ENCODE peak calls at places on chromosomes 5 and 9, in six cellular contexts. X is RWPE1; M is A549; T is CD8-positive, alpha-beta T cell; A is progenitor cell of endocrine pancreas; G is lower lobe of right lung. J is an unnamed sample.

GRCh38 chr9:34976441-34976840 is 13.1 kb upstream of the DNAJB5 start:
- DNase-seq in X (no peak), M (no peak), T (no peak), A (no peak), G (no peak), J (no peak)

GRCh38 chr5:134020188-134020587 is 15.4 kb upstream of the VDAC1 start:
- DNase-seq in X (no peak), M (no peak), T (no peak), A (no peak), G (no peak), J (no peak)

GRCh38 chr9:6634441-6634840 is 11.1 kb downstream of the GLDC start:
- DNase-seq in X (no peak), M (no peak), T (no peak), A (no peak), G (no peak), J (no peak)

GRCh38 chr9:18726546-18726945 is 252.6 kb downstream of the ADAMTSL1 start:
- DNase-seq in X (no peak), M (no peak), T (no peak), A (no peak), G (no peak), J (no peak)

GRCh38 chr9:101705135-101705661 is 33.2 kb downstream of the GRIN3A start:
- DNase-seq in X (no peak), M (no peak), T (no peak), A (no peak), G (peak), J (peak)

GRCh38 chr9:79023134-79023577 is 548.6 kb upstream of the TLE4 start:
- DNase-seq in X (peak), M (peak), T (no peak), A (no peak), G (no peak), J (no peak)

GRCh38 chr9:2992427-2992826 is 148.5 kb upstream of the PUM3 start:
- DNase-seq in X (no peak), M (no peak), T (no peak), A (no peak), G (no peak), J (no peak)

GRCh38 chr9:71271602-71272001 is 150.2 kb upstream of the TRPM3 start:
- DNase-seq in X (no peak), M (no peak), T (no peak), A (no peak), G (no peak), J (no peak)

GRCh38 chr9:93139365-93140182 is 5.5 kb upstream of the NINJ1 start:
- DNase-seq in X (peak), M (no peak), T (no peak), A (no peak), G (no peak), J (no peak)

GRCh38 chr5:158117467-158118165 is 258.7 kb upstream of the CLINT1 start:
- DNase-seq in X (no peak), M (no peak), T (no peak), A (no peak), G (no peak), J (no peak)

GRCh38 chr9:22308177-22308576 is 138.4 kb upstream of the DMRTA1 start:
- DNase-seq in X (no peak), M (no peak), T (no peak), A (no peak), G (no peak), J (no peak)

GRCh38 chr9:14309403-14309802 is 4.5 kb downstream of the NFIB start:
- DNase-seq in X (no peak), M (no peak), T (no peak), A (no peak), G (no peak), J (no peak)

GRCh38 chr5:107538331-107539162 is 132.2 kb downstream of the EFNA5 start:
- DNase-seq in X (no peak), M (no peak), T (no peak), A (no peak), G (no peak), J (no peak)

GRCh38 chr5:118043531-118043930 is 944.8 kb downstream of the DTWD2 start:
- DNase-seq in X (no peak), M (no peak), T (no peak), A (no peak), G (no peak), J (no peak)

GRCh38 chr9:131972889-131973288 is 106.8 kb downstream of the MED27 start:
- DNase-seq in X (no peak), M (no peak), T (no peak), A (no peak), G (no peak), J (no peak)

GRCh38 chr5:116532762-116533525 is 41.7 kb downstream of the SEMA6A start:
- DNase-seq in X (no peak), M (no peak), T (no peak), A (no peak), G (no peak), J (no peak)
- TF ChIP-seq CTCF in X (no peak), M (no peak), T (no peak), A (no peak), G (no peak), J (no peak)

GRCh38 chr5:43115968-43116367 is 4.7 kb upstream of the ZNF131 start:
- DNase-seq in X (no peak), M (no peak), T (no peak), A (no peak), G (no peak), J (no peak)
- TF ChIP-seq CTCF in X (no peak), M (no peak), T (no peak), A (no peak), G (no peak), J (no peak)

GRCh38 chr5:79513519-79514390 is at the start of gene HOMER1:
- DNase-seq in X (peak), M (peak), T (peak), A (peak), G (peak), J (peak)
- TF ChIP-seq CTCF in X (no peak), M (peak), T (peak), A (no peak), G (no peak), J (no peak)

DNA sequence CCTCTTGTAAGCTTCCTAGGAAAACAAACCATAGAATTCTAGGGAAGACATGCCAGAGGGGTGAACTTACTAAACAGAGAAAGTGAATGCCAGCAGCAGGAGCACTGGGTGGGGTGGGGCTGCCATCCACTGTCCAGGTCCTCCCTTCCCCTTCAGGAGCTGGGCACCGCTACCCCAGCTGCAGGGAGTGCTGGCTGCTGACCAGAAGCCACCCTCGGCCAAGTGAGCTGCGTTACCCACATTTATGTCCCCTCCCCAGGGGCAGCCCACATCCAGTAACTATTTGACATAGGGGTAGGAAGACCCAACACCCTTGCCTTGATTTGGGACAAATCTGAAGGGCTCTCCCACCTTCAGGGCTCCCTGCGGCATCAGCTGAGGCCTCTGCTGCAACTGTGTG is 41.5 kb downstream of the GABBR2 start:
- DNase-seq in X (no peak), M (no peak), T (no peak), A (no peak), G (no peak), J (no peak)
- TF ChIP-seq CTCF in X (no peak), M (no peak), T (no peak), A (no peak), G (no peak), J (no peak)

DNA sequence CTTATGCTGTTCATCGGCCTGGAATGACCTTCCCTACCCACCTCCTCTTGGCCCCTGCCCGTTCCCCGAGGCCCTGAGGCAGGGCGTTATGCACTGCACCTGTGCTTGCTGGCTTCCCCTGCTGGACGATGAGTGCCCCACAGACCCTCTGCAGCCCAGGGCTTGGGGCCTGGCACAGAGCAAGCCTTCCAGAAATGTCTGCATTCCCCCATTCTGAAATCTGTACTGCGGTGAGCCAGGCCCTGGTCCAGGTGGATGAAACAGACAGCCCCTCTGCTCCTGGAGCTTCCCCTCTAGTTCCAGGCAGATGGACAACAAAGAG is 35.0 kb downstream of the UNC5A start:
- DNase-seq in X (no peak), M (no peak), T (no peak), A (no peak), G (no peak), J (no peak)
- TF ChIP-seq CTCF in X (no peak), M (no peak), T (no peak), A (no peak), G (no peak), J (no peak)

DNA sequence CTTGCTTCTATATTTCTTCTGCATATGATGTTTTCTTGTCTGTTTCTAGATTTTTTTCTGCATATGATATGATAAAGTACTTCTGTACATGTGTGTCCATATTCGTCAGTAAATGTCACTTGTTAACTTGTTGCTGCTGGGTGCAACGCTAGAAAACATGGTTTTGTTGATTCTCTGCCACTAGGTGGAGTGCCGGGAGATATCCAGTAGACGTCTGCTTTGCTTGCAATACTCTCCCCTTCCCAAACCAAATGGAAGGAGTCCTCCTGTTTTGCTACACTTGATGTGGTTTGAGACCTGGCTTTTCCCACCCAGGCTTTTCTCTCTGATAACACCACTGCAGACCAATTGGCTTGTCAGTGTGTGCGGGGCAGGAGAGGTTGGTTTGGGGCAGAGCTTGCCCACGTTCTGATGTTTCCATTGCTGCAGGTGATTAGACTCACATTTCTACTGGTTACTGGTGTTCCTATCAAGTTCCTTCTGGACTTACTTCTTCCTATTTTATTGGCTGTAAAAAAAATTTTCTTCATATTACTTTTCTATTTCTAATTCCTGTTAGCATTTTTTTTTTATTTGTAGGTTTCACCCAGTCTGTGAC is 900.0 kb upstream of the CDH10 start:
- DNase-seq in X (peak), M (peak), T (no peak), A (peak), G (no peak), J (no peak)
- TF ChIP-seq CTCF in X (peak), M (peak), T (no peak), A (peak), G (peak), J (peak)

GRCh38 chr9:318646-319045 is 104.0 kb downstream of the DOCK8 start:
- DNase-seq in X (no peak), M (no peak), T (no peak), A (no peak), G (no peak), J (no peak)

GRCh38 chr9:311837-312236 is 97.2 kb downstream of the DOCK8 start:
- DNase-seq in X (no peak), M (no peak), T (no peak), A (no peak), G (no peak), J (no peak)

GRCh38 chr9:312596-313320 is 98.1 kb downstream of the DOCK8 start:
- DNase-seq in X (no peak), M (no peak), T (no peak), A (no peak), G (no peak), J (no peak)

DNA sequence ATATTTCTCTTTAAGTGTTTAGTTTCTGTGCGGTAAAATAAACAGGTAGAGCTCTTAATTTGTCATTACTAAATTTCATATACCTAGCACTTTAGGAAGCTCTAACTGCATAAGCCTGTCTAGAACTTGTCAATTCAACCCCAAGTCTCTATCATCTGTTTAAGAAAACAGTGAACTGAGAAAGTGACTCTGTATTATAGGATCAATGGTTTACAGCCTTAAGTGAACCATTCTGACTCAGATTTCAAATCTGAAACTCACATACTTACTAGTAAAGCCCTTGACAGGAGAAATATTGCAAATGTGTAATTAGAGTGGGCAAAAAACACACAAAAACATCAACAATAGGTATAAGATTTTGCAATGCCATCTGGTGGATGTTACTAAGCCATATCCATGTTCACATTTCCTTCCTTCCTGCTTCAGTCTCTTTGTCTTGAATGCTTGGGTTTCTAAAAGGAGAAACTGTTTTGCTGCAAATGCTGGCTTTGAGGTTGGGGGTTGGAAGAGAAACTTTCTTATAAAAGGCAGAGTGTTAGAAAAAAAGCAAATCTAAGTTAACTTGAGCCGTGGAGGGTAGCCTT is 101.8 kb downstream of the DOCK8 start:
- DNase-seq in X (no peak), M (no peak), T (no peak), A (no peak), G (no peak), J (no peak)
- TF ChIP-seq CTCF in X (no peak), M (no peak), T (no peak), A (no peak), G (no peak), J (no peak)

DNA sequence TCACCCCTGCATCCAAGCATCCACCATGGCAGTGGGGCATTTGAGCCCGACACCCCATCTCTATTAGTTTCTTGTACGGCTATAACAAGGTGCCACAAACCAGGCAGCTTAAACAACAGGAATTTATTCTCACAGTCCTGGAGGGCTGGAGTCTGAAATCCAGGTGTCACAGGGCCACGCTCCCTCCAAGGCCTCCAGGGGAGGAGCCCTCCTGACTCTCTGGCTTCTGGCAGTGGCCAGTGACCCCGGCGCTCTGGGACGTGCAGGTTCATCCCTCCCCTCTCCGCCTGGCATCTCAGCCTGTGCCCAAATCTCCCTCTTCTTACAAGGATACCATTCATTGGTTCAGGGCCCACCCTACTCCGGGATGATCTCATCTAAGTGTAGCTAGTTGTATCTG is 394.5 kb upstream of the IRX1 start:
- DNase-seq in X (no peak), M (no peak), T (no peak), A (no peak), G (no peak), J (no peak)
- TF ChIP-seq CTCF in X (no peak), M (no peak), T (no peak), A (no peak), G (no peak), J (no peak)

GRCh38 chr5:151680944-151681427 is 5.7 kb downstream of the SPARC start:
- DNase-seq in X (no peak), M (no peak), T (no peak), A (no peak), G (no peak), J (no peak)

GRCh38 chr5:151683936-151684586 is 2.7 kb downstream of the SPARC start:
- DNase-seq in X (no peak), M (no peak), T (no peak), A (no peak), G (no peak), J (no peak)

GRCh38 chr5:151682751-151683331 is 3.9 kb downstream of the SPARC start:
- DNase-seq in X (no peak), M (no peak), T (no peak), A (no peak), G (no peak), J (no peak)

GRCh38 chr5:151683444-151683843 is 3.3 kb downstream of the SPARC start:
- DNase-seq in X (no peak), M (no peak), T (no peak), A (no peak), G (no peak), J (no peak)

DNA sequence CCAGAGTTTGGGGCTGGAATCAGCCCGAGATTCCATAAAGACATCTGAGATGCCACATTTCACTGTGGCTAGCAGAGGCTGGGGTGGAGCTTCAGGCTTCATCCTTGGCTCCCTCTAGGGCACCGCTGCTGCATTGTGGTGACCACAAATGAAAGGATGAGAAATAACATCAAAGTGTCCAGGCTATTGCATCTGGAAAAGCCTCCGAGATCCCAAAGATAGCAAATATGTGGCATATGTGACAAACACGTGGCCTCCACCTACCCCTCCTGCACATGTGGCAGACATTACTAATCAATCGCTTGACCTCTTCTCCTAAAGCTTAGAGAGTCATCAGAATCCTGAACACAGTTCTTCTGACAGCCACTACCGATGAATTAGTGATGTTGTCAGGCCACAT is 4.5 kb downstream of the SPARC start:
- DNase-seq in X (no peak), M (no peak), T (no peak), A (no peak), G (no peak), J (no peak)
- TF ChIP-seq CTCF in X (no peak), M (no peak), T (no peak), A (no peak), G (no peak), J (no peak)